ENCODE peak calls at places on chromosome 20, in five cellular contexts. Q is breast epithelium, C is BJ, U is A549, I is right cardiac atrium. E is an unnamed sample.

GRCh38 chr20:24492698-24493097 is 23.3 kb downstream of the SYNDIG1 start:
- DNase-seq in Q (no peak), C (no peak), U (no peak), I (no peak), E (no peak)

GRCh38 chr20:1484438-1485120 is 6.6 kb downstream of the SIRPB2 start:
- DNase-seq in Q (no peak), C (no peak), U (no peak), I (no peak), E (no peak)

GRCh38 chr20:3654326-3655031 is 8.7 kb downstream of the GFRA4 start:
- DNase-seq in Q (no peak), C (no peak), U (no peak), I (no peak), E (no peak)

GRCh38 chr20:474581-474980 is 12.2 kb upstream of the TBC1D20 start:
- DNase-seq in Q (no peak), C (no peak), U (no peak), I (no peak), E (no peak)

GRCh38 chr20:3923818-3924217 is 34.6 kb downstream of the PANK2 start:
- DNase-seq in Q (no peak), C (no peak), U (no peak), I (no peak), E (no peak)

GRCh38 chr20:667351-668034 is 8.1 kb downstream of the SCRT2 start:
- DNase-seq in Q (no peak), C (no peak), U (peak; percentile 80), I (peak; percentile 50), E (no peak)

GRCh38 chr20:49245921-49246740 is 26.9 kb downstream of the DDX27 start:
- DNase-seq in Q (no peak), C (no peak), U (peak; percentile 73), I (no peak), E (no peak)

GRCh38 chr20:13464702-13465101 is 174.0 kb downstream of the TASP1 start:
- DNase-seq in Q (no peak), C (no peak), U (no peak), I (no peak), E (no peak)

GRCh38 chr20:24768977-24769675 is 179.9 kb upstream of the CST7 start:
- DNase-seq in Q (no peak), C (no peak), U (no peak), I (no peak), E (no peak)

GRCh38 chr20:37096415-37097039 is 730 bp upstream of the RBL1 start:
- DNase-seq in Q (no peak), C (no peak), U (no peak), I (no peak), E (no peak)

GRCh38 chr20:4563534-4563933 is 158.2 kb upstream of the PRND start:
- DNase-seq in Q (no peak), C (no peak), U (no peak), I (peak; percentile 14), E (no peak)

GRCh38 chr20:62676976-62677375 is 31.7 kb upstream of the NTSR1 start:
- DNase-seq in Q (no peak), C (no peak), U (no peak), I (no peak), E (no peak)

GRCh38 chr20:24746351-24746685 is 202.8 kb upstream of the CST7 start:
- DNase-seq in Q (peak; percentile 23), C (no peak), U (peak; percentile 76), I (no peak), E (no peak)

GRCh38 chr20:24718696-24719095 is 230.4 kb upstream of the CST7 start:
- DNase-seq in Q (no peak), C (no peak), U (no peak), I (no peak), E (no peak)

GRCh38 chr20:3202965-3203314 is 1.5 kb downstream of the DDRGK1 start:
- DNase-seq in Q (no peak), C (no peak), U (no peak), I (no peak), E (no peak)

GRCh38 chr20:41361757-41362747 is 4.6 kb downstream of the EMILIN3 start:
- DNase-seq in Q (no peak), C (no peak), U (no peak), I (no peak), E (no peak)

GRCh38 chr20:23614163-23614562 is 8.4 kb upstream of the CST9 start:
- DNase-seq in Q (no peak), C (no peak), U (no peak), I (no peak), E (no peak)

GRCh38 chr20:62362590-62362940 is 4.5 kb downstream of the LAMA5 start:
- DNase-seq in Q (no peak), C (no peak), U (no peak), I (no peak), E (no peak)

GRCh38 chr20:542777-543368 is 717 bp downstream of the CSNK2A1 start:
- DNase-seq in Q (no peak), C (no peak), U (peak; percentile 63), I (peak; percentile 35), E (no peak)

GRCh38 chr20:9617940-9618339 is 103.5 kb downstream of the LAMP5 start:
- DNase-seq in Q (no peak), C (no peak), U (peak; percentile 69), I (no peak), E (no peak)

GRCh38 chr20:59044796-59045195 is 2.2 kb upstream of the PRELID3B start:
- DNase-seq in Q (no peak), C (no peak), U (no peak), I (no peak), E (no peak)

GRCh38 chr20:3786126-3786484 is 435 bp downstream of the CENPB start:
- DNase-seq in Q (peak; percentile 50), C (no peak), U (no peak), I (peak; percentile 52), E (no peak)

GRCh38 chr20:22716824-22717351 is 132.5 kb upstream of the FOXA2 start:
- DNase-seq in Q (peak; percentile 23), C (no peak), U (peak; percentile 34), I (no peak), E (no peak)

GRCh38 chr20:38723982-38724602 is at the start of gene SLC32A1:
- DNase-seq in Q (no peak), C (no peak), U (no peak), I (no peak), E (no peak)

GRCh38 chr20:59138114-59138602 is 25.5 kb upstream of the ZNF831 start:
- DNase-seq in Q (no peak), C (no peak), U (no peak), I (no peak), E (no peak)

GRCh38 chr20:50666709-50667310 is 24.5 kb downstream of the RIPOR3 start:
- DNase-seq in Q (no peak), C (no peak), U (no peak), I (no peak), E (no peak)

GRCh38 chr20:52552181-52552872 is 360.7 kb upstream of the ZFP64 start:
- DNase-seq in Q (no peak), C (peak; percentile 26), U (no peak), I (no peak), E (no peak)

GRCh38 chr20:62058941-62059340 is 6.7 kb downstream of the TAF4 start:
- DNase-seq in Q (no peak), C (no peak), U (no peak), I (no peak), E (no peak)

GRCh38 chr20:47586648-47587306 is 85.1 kb downstream of the NCOA3 start:
- DNase-seq in Q (no peak), C (no peak), U (no peak), I (no peak), E (no peak)

GRCh38 chr20:11920083-11920482 is 2.4 kb downstream of the BTBD3 start:
- DNase-seq in Q (no peak), C (no peak), U (no peak), I (no peak), E (no peak)
- H3K4me3 ChIP-seq in Q (no peak overlapping the region), C (no peak overlapping the region), U (no peak overlapping the region), I (peak overlapping the region; percentile 94), E (no peak overlapping the region)

GRCh38 chr20:21512634-21513180 is 1.2 kb downstream of the NKX2-2 start:
- DNase-seq in Q (no peak), C (no peak), U (no peak), I (no peak), E (no peak)

GRCh38 chr20:21510995-21511394 is 2.9 kb downstream of the NKX2-2 start:
- DNase-seq in Q (no peak), C (no peak), U (no peak), I (no peak), E (no peak)

GRCh38 chr20:21511485-21511849 is 2.4 kb downstream of the NKX2-2 start:
- DNase-seq in Q (no peak), C (no peak), U (no peak), I (no peak), E (no peak)

GRCh38 chr20:21513181-21513663 is 642 bp downstream of the NKX2-2 start:
- DNase-seq in Q (no peak), C (no peak), U (no peak), I (no peak), E (no peak)

GRCh38 chr20:21511850-21512633 is 1.8 kb downstream of the NKX2-2 start:
- DNase-seq in Q (no peak), C (no peak), U (no peak), I (no peak), E (no peak)
- H3K4me3 ChIP-seq in Q (peak overlapping the region; percentile 7), C (peak overlapping the region; percentile 17), U (peak overlapping the region; percentile 49), I (peak overlapping the region; percentile 13), E (peak overlapping the region; percentile 67)

DNA sequence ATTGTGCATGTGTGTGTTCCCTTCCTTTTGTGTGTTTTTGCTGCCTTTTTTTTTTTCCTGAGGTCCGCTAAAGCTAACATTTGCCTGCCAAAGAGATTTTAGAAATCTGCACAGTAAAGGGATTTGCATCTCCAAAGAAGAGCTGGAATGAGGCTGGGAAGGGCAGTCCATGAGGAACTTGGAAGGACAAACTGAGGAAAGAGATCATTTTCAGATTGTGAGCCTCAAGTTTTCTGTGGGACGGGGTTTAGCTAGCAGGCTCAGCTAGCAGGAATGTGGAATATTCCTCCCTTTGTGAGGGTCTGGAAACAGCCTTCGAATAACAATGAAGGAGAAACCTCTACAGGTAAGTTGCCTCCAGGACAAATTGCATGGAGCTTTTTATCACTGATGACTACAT is 3.8 kb downstream of the INSM1 start:
- DNase-seq in Q (no peak), C (no peak), U (no peak), I (no peak), E (no peak)
- H3K4me3 ChIP-seq in Q (no peak overlapping the region), C (no peak overlapping the region), U (no peak overlapping the region), I (no peak overlapping the region), E (no peak overlapping the region)

DNA sequence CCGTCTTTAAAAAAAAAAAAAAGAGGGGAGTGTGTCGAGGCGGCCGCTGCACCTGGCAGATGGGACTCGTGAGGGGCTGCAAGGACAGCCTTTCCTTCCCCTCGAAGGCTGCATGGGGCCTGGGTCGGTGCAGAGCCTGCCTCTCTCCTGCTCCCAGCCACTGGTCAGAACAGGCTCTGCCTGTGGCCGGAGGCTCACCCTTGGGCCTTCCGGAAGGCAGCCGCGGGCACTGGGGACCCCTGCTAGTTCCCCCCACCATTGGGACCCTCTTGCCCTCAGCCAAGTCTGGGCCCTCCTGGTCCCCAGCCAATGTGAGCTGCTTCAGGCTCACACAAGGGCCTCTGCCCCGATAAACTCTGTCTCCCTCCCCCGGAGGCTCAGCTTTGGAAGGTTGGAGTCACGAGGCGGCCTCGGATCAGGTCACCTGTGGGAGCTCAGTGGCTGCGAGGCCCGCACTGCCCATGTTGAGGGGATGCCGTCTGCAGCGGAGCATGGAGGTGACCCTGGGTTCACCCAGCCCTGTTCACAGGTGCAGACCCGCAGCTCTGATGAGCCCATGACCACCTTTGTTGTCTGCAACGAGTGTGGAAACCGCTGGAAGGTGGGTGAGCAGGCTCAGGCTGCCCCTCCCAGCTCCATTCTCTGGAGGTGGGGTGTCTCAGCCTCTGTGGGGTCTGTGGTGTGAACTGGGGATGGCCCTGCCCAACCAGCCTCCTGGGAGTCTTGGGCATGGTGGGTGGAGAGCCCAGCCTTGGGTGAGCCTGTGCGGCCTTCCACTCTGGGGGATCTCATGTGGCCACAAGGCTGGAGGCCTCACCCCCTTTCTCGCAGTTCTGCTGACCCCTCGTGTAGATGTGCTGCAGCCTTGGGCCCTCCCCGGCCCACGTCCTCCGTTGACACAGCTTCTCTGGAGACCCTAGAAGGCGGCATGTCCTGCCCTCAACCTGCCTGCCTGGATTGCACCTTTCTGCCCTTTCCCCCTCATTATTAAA is 7.7 kb downstream of the RGS19 start:
- DNase-seq in Q (no peak), C (no peak), U (no peak), I (peak; percentile 10), E (no peak)
- H3K4me3 ChIP-seq in Q (no peak overlapping the region), C (no peak overlapping the region), U (no peak overlapping the region), I (no peak overlapping the region), E (no peak overlapping the region)

E was measured in thoracic aorta.